ENCODE peak calls at places on chromosomes 1 and 21, in five cellular contexts. G is body of pancreas, T is AG09309, B is left lung, E is psoas muscle. S is an unnamed sample.

GRCh38 chr1:181113061-181113695 is 24.7 kb downstream of the IER5 start:
- DNase-seq in G (no peak), E (peak; percentile 68), B (no peak), T (no peak), S (no peak)

GRCh38 chr1:109929170-109929569 is 18.5 kb downstream of the CSF1 start:
- DNase-seq in E (no peak), B (no peak), T (no peak), G (no peak), S (no peak)

GRCh38 chr1:18468570-18468969 is 12.2 kb upstream of the KLHDC7A start:
- DNase-seq in E (no peak), T (no peak), B (no peak), G (no peak), S (no peak)

GRCh38 chr1:21435646-21436487 is 4.1 kb upstream of the NBPF3 start:
- DNase-seq in B (no peak), G (no peak), T (no peak), E (no peak), S (no peak)

GRCh38 chr1:32881871-32882850 is 4.1 kb upstream of the HPCA start:
- DNase-seq in G (no peak), B (no peak), E (peak; percentile 80), T (no peak), S (no peak)

GRCh38 chr1:23246274-23246673 is 29.0 kb upstream of the HTR1D start:
- DNase-seq in G (no peak), E (no peak), T (no peak), B (no peak), S (no peak)

GRCh38 chr1:40344597-40344996 is 27.5 kb upstream of the COL9A2 start:
- DNase-seq in T (peak; percentile 41), B (peak; percentile 72), G (peak; percentile 23), E (peak; percentile 64), S (no peak)

GRCh38 chr21:42675403-42675802 is 22.0 kb downstream of the PDE9A start:
- DNase-seq in G (no peak), B (no peak), T (no peak), E (no peak), S (no peak)

GRCh38 chr1:3348196-3348865 is 106.1 kb upstream of the ARHGEF16 start:
- DNase-seq in T (no peak), G (no peak), B (no peak), E (no peak), S (no peak)

GRCh38 chr1:167666416-167666815 is 36.4 kb downstream of the RCSD1 start:
- DNase-seq in G (no peak), T (peak; percentile 53), B (no peak), E (no peak), S (no peak)

GRCh38 chr1:157429841-157430240 is 122.5 kb downstream of the FCRL5 start:
- DNase-seq in T (peak; percentile 7), E (no peak), G (no peak), B (no peak), S (no peak)

GRCh38 chr1:95086949-95087533 is 14.3 kb upstream of the ALG14 start:
- DNase-seq in G (no peak), E (no peak), T (peak; percentile 61), B (no peak), S (no peak)

GRCh38 chr1:22452401-22452963 is 831 bp downstream of the ZBTB40 start:
- DNase-seq in E (peak; percentile 62), B (no peak), T (no peak), G (peak; percentile 62), S (no peak)

GRCh38 chr21:35436899-35437298 is 387.8 kb upstream of the RUNX1 start:
- DNase-seq in T (no peak), B (no peak), E (no peak), G (no peak), S (no peak)

GRCh38 chr21:21156919-21157318 is 158.7 kb downstream of the NCAM2 start:
- DNase-seq in G (no peak), E (no peak), B (no peak), T (no peak), S (no peak)

GRCh38 chr21:21163904-21164303 is 165.7 kb downstream of the NCAM2 start:
- DNase-seq in T (peak; percentile 5), B (peak; percentile 31), E (no peak), G (peak; percentile 60), S (peak; percentile 80)

GRCh38 chr21:21159253-21159899 is 161.2 kb downstream of the NCAM2 start:
- DNase-seq in B (no peak), E (no peak), T (no peak), G (no peak), S (peak; percentile 32)

GRCh38 chr21:21156397-21156796 is 158.2 kb downstream of the NCAM2 start:
- DNase-seq in T (no peak), E (no peak), G (no peak), B (no peak), S (no peak)

DNA sequence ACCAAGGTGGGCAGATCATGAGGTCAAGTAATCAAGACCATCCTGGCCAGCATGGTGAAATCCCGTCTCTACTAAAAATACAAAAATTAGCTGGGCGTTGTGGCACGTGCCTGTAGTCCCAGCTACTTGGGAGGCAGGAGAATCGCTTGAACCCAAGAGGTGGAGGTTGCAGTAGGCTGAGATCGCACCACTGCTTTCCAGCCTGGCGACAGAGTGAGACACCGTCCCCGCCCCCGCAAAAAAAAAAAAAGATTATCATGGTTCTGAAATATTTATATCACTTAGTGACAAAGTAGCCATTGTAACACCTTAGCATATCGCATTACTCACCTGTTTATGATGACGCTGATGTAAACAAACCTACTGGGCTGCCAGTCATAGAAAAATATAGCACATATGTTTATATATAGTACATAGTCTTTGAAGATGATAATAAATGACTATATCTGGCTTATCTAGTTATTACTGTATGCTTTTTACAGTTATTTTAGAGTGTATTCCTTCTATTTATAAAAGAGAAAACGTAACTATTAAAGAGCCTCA is 160.2 kb downstream of the NCAM2 start:
- DNase-seq in E (no peak), G (no peak), T (no peak), B (no peak), S (no peak)
- H3K4me3 ChIP-seq in E (no peak overlapping the region), G (no peak overlapping the region), T (no peak overlapping the region), B (no peak overlapping the region), S (no peak overlapping the region)

DNA sequence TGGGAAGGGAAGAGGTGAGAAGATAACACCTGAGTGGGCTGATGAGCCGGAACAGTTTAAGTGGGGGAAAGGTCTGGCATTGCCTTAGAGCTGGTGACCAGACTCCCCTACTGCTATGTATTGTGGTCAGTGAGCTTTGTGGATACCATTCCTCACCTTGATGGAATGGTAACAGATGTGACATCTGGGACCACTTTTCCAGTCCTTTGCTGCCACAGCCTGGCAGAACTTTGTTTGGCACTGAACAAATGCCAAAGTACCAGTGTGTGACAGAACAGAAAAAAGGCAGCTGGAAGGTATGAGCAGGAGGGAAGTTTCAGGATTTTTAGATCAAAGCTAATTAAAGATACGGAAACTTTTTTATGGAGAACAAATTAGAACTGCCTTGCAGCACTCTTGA is 6.2 kb downstream of the MED8 start:
- DNase-seq in G (no peak), E (no peak), T (no peak), B (no peak), S (no peak)
- TF ChIP-seq CTCF in G (peak; percentile 40), E (peak; percentile 29), T (no peak), B (no peak), S (peak; percentile 32)

GRCh38 chr21:31908106-31909031 is 35.5 kb downstream of the HUNK start:
- DNase-seq in G (peak; percentile 81), T (peak; percentile 45), B (peak; percentile 44), E (no peak), S (no peak)
- H3K4me3 ChIP-seq in G (no peak overlapping the region), T (no peak overlapping the region), B (no peak overlapping the region), E (no peak overlapping the region), S (no peak overlapping the region)

GRCh38 chr1:184975208-184975875 is 1.0 kb upstream of the NIBAN1 start:
- DNase-seq in E (no peak), B (no peak), G (peak; percentile 47), T (no peak), S (no peak)
- TF ChIP-seq CTCF in E (no peak), B (no peak), G (no peak), T (no peak), S (no peak)

GRCh38 chr1:90721210-90722194 is 4.4 kb upstream of the BARHL2 start:
- DNase-seq in E (no peak), T (peak; percentile 2), B (no peak), G (peak; percentile 56), S (peak; percentile 43)
- H3K4me3 ChIP-seq in E (no peak overlapping the region), T (no peak overlapping the region), B (no peak overlapping the region), G (no peak overlapping the region), S (no peak overlapping the region)

GRCh38 chr1:244052728-244053312 is 1.7 kb downstream of the ZBTB18 start:
- DNase-seq in T (no peak), E (no peak), G (no peak), B (no peak), S (no peak)

GRCh38 chr1:244052011-244052727 is 1.1 kb downstream of the ZBTB18 start:
- DNase-seq in B (no peak), E (no peak), T (no peak), G (peak; percentile 28), S (no peak)

GRCh38 chr1:244049142-244049968 is 1.7 kb upstream of the ZBTB18 start:
- DNase-seq in G (peak; percentile 82), T (no peak), B (peak; percentile 42), E (peak; percentile 61), S (no peak)

GRCh38 chr1:244049969-244050834 is 881 bp upstream of the ZBTB18 start:
- DNase-seq in B (peak; percentile 37), G (peak; percentile 49), T (no peak), E (no peak), S (no peak)

DNA sequence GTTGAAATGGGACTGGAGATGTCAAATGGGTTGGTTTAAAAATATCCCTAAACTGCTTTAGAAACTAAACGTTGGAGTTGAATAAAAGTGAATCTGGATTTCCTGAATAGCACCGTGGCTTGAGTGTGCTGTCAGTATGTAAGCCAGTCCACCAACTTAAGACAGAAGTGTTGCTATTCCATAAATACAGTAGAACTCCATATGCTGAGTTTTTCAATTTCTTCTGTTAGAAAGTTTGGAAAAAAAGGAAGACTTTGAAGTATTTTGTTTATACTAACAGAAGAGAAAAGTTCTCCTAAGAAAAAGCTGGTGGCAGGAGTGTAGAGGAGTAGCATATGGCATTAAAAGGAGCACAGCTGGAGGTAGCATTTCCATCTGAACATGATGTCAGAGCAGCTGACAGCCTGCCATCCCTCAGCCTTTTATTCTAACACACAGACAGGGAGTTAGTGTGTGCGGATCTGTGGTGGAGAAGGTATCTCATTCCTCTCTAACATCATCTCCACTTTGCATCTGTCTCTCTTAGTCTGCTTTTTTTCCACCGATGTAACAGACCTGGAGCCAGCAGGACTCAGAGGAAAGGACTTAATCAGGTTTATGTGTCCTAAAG is at the start of gene ZBTB18:
- DNase-seq in E (no peak), G (peak; percentile 75), T (no peak), B (no peak), S (no peak)
- TF ChIP-seq CTCF in E (no peak), G (no peak), T (no peak), B (no peak), S (no peak)

DNA sequence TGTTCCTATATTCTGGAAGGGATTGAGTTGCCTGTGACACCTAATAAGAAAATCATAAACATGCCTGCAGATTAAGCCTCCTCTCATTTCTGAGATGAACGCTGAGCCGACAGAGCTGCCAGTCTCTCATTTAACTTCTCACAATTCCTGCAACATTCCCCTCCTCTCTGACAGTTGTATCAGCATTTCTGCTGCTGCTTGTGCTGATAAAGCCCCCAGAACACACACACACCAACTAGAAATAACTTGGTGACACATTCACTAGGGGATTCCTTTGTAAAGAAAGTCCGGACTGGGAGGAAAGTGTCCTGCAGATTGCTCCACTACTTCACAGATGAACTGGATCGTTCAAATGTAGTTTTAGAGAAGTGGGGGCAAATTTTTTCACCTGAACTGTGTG is 437.3 kb downstream of the PLA2G4A start:
- DNase-seq in G (no peak), B (no peak), E (no peak), T (no peak), S (no peak)
- H3K4me3 ChIP-seq in G (no peak overlapping the region), B (no peak overlapping the region), E (no peak overlapping the region), T (no peak overlapping the region), S (no peak overlapping the region)

S was measured in LNCaP clone FGC.